ENCODE peak calls at places on chromosomes 11 and 22, in six cellular contexts. I, V, K, N, Q and G are unnamed samples.

GRCh38 chr11:63212742-63213141 is 30.7 kb downstream of the SLC22A25 start:
- DNase-seq in I (peak; percentile 23), V (peak; percentile 10), K (no peak), N (peak; percentile 10), Q (peak; percentile 41), G (peak; percentile 59)

GRCh38 chr11:117016747-117017146 is 81.5 kb downstream of the SIK3 start:
- DNase-seq in I (no peak), V (no peak), K (no peak), N (no peak), Q (no peak), G (no peak)

GRCh38 chr22:49308300-49308699 is 519.4 kb downstream of the BRD1 start:
- DNase-seq in I (no peak), V (no peak), K (no peak), N (no peak), Q (no peak), G (no peak)

GRCh38 chr11:43947003-43947500 is 4.6 kb downstream of the C11orf96 start:
- DNase-seq in I (no peak), V (peak; percentile 19), K (no peak), N (peak; percentile 27), Q (peak; percentile 63), G (peak; percentile 74)

GRCh38 chr22:47943729-47944700 is 1181.6 kb downstream of the TBC1D22A start:
- DNase-seq in I (no peak), V (no peak), K (no peak), N (no peak), Q (no peak), G (no peak)

GRCh38 chr11:9057032-9057431 is 34.4 kb downstream of the SCUBE2 start:
- DNase-seq in I (no peak), V (no peak), K (no peak), N (no peak), Q (no peak), G (no peak)

GRCh38 chr22:34950480-34950879 is 115.5 kb upstream of the ISX start:
- DNase-seq in I (no peak), V (no peak), K (no peak), N (no peak), Q (no peak), G (no peak)

GRCh38 chr11:12717851-12718291 is 43.6 kb downstream of the TEAD1 start:
- DNase-seq in I (no peak), V (no peak), K (no peak), N (no peak), Q (no peak), G (no peak)

GRCh38 chr11:95301497-95301896 is 70.5 kb upstream of the SESN3 start:
- DNase-seq in I (peak; percentile 29), V (no peak), K (no peak), N (no peak), Q (no peak), G (no peak)

GRCh38 chr11:112511271-112511670 is 250.6 kb upstream of the PLET1 start:
- DNase-seq in I (no peak), V (no peak), K (no peak), N (no peak), Q (no peak), G (no peak)

GRCh38 chr22:20438066-20438677 is 547 bp upstream of the SCARF2 start:
- DNase-seq in I (no peak), V (no peak), K (no peak), N (no peak), Q (no peak), G (no peak)

GRCh38 chr11:11880179-11880578 is 38.4 kb downstream of the USP47 start:
- DNase-seq in I (no peak), V (no peak), K (no peak), N (no peak), Q (no peak), G (no peak)

GRCh38 chr11:107619926-107620325 is 29.0 kb downstream of the ELMOD1 start:
- DNase-seq in I (no peak), V (no peak), K (no peak), N (no peak), Q (no peak), G (no peak)

GRCh38 chr11:7413961-7414728 is 71.2 kb upstream of the OLFML1 start:
- DNase-seq in I (no peak), V (no peak), K (no peak), N (peak; percentile 2), Q (no peak), G (peak; percentile 70)

GRCh38 chr22:35046744-35047462 is 19.1 kb upstream of the ISX start:
- DNase-seq in I (no peak), V (no peak), K (no peak), N (no peak), Q (no peak), G (no peak)

GRCh38 chr11:34028407-34028804 is 23.1 kb upstream of the CAPRIN1 start:
- DNase-seq in I (no peak), V (no peak), K (no peak), N (no peak), Q (no peak), G (no peak)

GRCh38 chr11:132022718-132023117 is 652.3 kb downstream of the NTM start:
- DNase-seq in I (no peak), V (no peak), K (no peak), N (no peak), Q (no peak), G (no peak)

GRCh38 chr11:134238956-134239355 is 14.2 kb downstream of the THYN1 start:
- DNase-seq in I (no peak), V (no peak), K (no peak), N (no peak), Q (no peak), G (no peak)

GRCh38 chr11:8709002-8709672 is 26.5 kb downstream of the RPL27A start:
- DNase-seq in I (peak; percentile 87), V (no peak), K (no peak), N (no peak), Q (no peak), G (no peak)

GRCh38 chr22:46951326-46951725 is 188.9 kb downstream of the TBC1D22A start:
- DNase-seq in I (no peak), V (no peak), K (no peak), N (no peak), Q (no peak), G (no peak)

GRCh38 chr22:32880906-32881596 is 79.5 kb downstream of the TIMP3 start:
- DNase-seq in I (peak; percentile 89), V (no peak), K (no peak), N (no peak), Q (peak; percentile 87), G (no peak)

DNA sequence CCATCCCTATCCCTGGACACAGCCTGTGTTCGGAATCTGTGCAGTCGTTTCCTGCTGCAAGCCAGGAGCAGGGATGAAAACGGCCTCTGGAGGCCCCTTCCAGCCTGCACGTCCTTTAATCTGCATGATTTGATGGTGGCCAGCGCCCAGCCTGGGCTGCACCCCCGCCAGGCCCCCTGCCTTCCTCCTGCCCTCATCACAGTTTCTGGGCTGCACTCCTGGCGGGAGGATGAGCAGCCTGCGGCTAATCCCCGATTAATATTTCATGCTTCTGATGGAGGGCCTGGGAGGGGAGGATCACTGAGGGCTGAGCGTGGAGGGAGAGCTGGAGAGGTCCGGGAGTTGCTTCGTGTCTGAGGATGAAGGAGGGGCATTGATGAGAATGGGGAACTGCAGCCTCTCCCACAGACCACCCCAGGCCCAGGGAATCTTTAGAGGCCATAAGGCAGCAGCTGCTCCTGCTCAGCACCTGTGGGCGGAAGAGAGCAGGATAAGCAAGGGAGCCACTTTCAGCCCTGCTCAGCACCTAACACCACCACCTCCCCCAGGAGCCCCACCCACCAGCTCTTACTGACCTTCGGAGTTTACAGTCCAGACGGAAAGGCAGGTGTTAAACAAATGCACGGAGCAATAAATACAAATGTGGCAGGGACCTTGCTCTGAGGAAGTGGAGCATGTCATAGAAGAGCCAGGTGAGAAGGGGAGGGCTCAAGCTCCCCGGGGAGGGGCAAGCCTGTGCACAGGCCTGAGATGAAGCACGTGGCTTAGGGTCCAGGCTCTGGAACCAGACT is 135.0 kb upstream of the NECTIN1 start:
- DNase-seq in I (peak; percentile 57), V (no peak), K (no peak), N (no peak), Q (no peak), G (no peak)
- TF ChIP-seq JUND in I (no peak), V (no peak), K (no peak), N (no peak), Q (no peak), G (no peak)

GRCh38 chr11:121067453-121067852 is 33.6 kb upstream of the TECTA start:
- DNase-seq in I (no peak), V (no peak), K (no peak), N (peak; percentile 97), Q (no peak), G (no peak)
- TF ChIP-seq JUND in I (no peak), V (no peak), K (no peak), N (no peak), Q (no peak), G (no peak)

GRCh38 chr22:31103111-31103510 is 4.3 kb downstream of the SELENOM start:
- DNase-seq in I (no peak), V (no peak), K (no peak), N (no peak), Q (no peak), G (no peak)
- TF ChIP-seq JUND in I (no peak), V (no peak), K (no peak), N (no peak), Q (no peak), G (no peak)

GRCh38 chr11:10693509-10694071 is at the start of gene IRAG1:
- DNase-seq in I (peak; percentile 63), V (no peak), K (no peak), N (no peak), Q (no peak), G (no peak)
- TF ChIP-seq JUND in I (no peak), V (no peak), K (no peak), N (no peak), Q (no peak), G (no peak)

DNA sequence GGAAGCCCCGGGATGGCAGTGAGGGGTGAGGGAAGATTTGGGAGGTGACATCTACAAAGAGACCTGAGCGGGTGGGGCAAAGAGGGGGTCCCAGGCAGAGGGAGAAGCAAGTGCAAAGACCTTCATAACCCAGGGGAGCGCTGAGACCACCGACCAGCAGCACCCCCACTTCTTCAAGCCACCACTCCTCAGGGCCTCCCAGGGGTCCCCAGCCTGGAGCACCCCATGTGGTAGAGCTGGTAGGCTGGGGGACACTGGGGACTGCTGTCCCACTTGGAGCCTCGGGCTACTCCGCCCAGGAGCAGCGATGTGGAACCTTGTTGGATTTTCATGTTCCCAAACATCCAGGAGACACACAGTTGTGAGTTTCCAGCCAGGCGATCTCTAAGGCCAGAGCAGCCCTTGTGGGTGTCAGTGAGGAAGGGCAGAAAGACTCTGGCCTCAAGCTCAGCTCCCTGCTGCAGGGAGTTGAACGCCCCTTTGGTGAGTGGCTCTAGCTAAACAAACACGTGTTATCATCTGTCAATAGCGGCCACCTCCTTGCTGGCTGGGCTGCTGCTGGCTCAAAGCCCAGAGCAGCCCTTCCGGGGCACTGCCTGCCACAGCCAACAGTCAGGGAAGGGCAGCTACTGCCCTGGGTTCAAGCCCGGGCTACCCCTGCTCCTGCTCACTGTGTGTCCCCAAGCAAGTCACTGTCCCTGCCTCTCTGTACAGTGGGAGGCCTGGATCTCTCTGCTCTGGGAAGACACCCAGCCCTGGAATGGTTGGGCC is 25.7 kb upstream of the CHKA start:
- DNase-seq in I (peak; percentile 82), V (no peak), K (no peak), N (peak; percentile 97), Q (peak; percentile 80), G (peak; percentile 76)
- TF ChIP-seq JUND in I (no peak), V (no peak), K (no peak), N (peak; percentile 38), Q (peak; percentile 24), G (no peak)